ENCODE peak calls at places on chromosomes 13 and 19, in nine cellular contexts. X is iris pigment epithelial cell; W is CD8-positive, alpha-beta memory T cell; H is psoas muscle; M is ELF-1; I is cerebellar nuclear complex; N is effector CD4-positive, alpha-beta T cell; R is activated T-helper 1 cell treated with anti-CD3 and anti-CD28 coated beads, Interleukin-12 subunit alpha, Interleukin-12 subunit beta, Interleukin-2, Interleukin-4 antibody, amounts not matched to agents 30 ng/mL and 10 ng/mL and 1 ng/mL, durations not matched to agents 14 hours and 24 hours and 36 hours; D is IMR-90. T is an unnamed sample.

GRCh38 chr19:51803965-51804364 is 9.0 kb downstream of the FPR3 start:
- DNase-seq in X (no peak), W (no peak), H (no peak), M (no peak), I (no peak), N (no peak), R (no peak), D (no peak), T (no peak)

GRCh38 chr19:41707502-41707812 is 969 bp upstream of the CEACAM5 start:
- DNase-seq in X (no peak), W (no peak), H (no peak), M (no peak), I (no peak), N (no peak), R (no peak), D (no peak), T (no peak)

GRCh38 chr13:51125495-51126226 is 14.6 kb upstream of the C13orf42 start:
- DNase-seq in X (peak), W (no peak), H (peak), M (peak), I (no peak), N (peak), R (peak), D (peak), T (peak)

GRCh38 chr19:45769821-45770191 is 754 bp upstream of the SIX5 start:
- DNase-seq in X (peak), W (peak), H (peak), M (no peak), I (no peak), N (peak), R (peak), D (peak), T (peak)

GRCh38 chr13:35769812-35770211 is 293.3 kb upstream of the MAB21L1 start:
- DNase-seq in X (peak), W (no peak), H (no peak), M (no peak), I (no peak), N (no peak), R (no peak), D (no peak), T (no peak)

GRCh38 chr19:3479819-3480215 is 508 bp downstream of the SMIM24 start:
- DNase-seq in X (no peak), W (peak), H (no peak), M (no peak), I (no peak), N (peak), R (peak), D (no peak), T (peak)

GRCh38 chr19:7900931-7901330 is 2.7 kb upstream of the MAP2K7 start:
- DNase-seq in X (no peak), W (no peak), H (no peak), M (no peak), I (no peak), N (no peak), R (no peak), D (no peak), T (no peak)

GRCh38 chr19:13262450-13262849 is 112.2 kb downstream of the IER2 start:
- DNase-seq in X (peak), W (peak), H (no peak), M (no peak), I (peak), N (no peak), R (peak), D (peak), T (peak)

GRCh38 chr13:27953671-27954405 is 15.3 kb downstream of the CDX2 start:
- DNase-seq in X (peak), W (peak), H (peak), M (peak), I (no peak), N (peak), R (peak), D (peak), T (peak)

GRCh38 chr19:41462497-41462896 is 19.5 kb downstream of the ERICH4 start:
- DNase-seq in X (no peak), W (no peak), H (no peak), M (no peak), I (no peak), N (no peak), R (no peak), D (no peak), T (no peak)

GRCh38 chr13:37640499-37640898 is 41.9 kb upstream of the POSTN start:
- DNase-seq in X (peak), W (no peak), H (no peak), M (no peak), I (no peak), N (no peak), R (no peak), D (peak), T (peak)

GRCh38 chr13:36858285-36858684 is 39.3 kb downstream of the RFXAP start:
- DNase-seq in X (peak), W (no peak), H (no peak), M (peak), I (no peak), N (no peak), R (no peak), D (peak), T (peak)

GRCh38 chr19:10672529-10673150 is 18.5 kb downstream of the ILF3 start:
- DNase-seq in X (peak), W (no peak), H (no peak), M (no peak), I (no peak), N (no peak), R (no peak), D (no peak), T (no peak)

GRCh38 chr13:46580362-46580839 is 27.4 kb downstream of the LRCH1 start:
- DNase-seq in X (no peak), W (no peak), H (no peak), M (no peak), I (no peak), N (no peak), R (no peak), D (no peak), T (no peak)

GRCh38 chr19:46596008-46596407 is 5.1 kb upstream of the CALM3 start:
- DNase-seq in X (no peak), W (no peak), H (no peak), M (no peak), I (no peak), N (no peak), R (no peak), D (no peak), T (no peak)

GRCh38 chr19:3357731-3358391 is 8.5 kb upstream of the NFIC start:
- DNase-seq in X (no peak), W (no peak), H (no peak), M (peak), I (no peak), N (no peak), R (no peak), D (no peak), T (peak)

GRCh38 chr13:41061914-41062837 is 867 bp downstream of the WBP4 start:
- DNase-seq in X (peak), W (no peak), H (no peak), M (no peak), I (no peak), N (no peak), R (no peak), D (peak), T (peak)

GRCh38 chr13:38348890-38349289 is 761 bp upstream of the UFM1 start:
- DNase-seq in X (peak), W (no peak), H (no peak), M (peak), I (no peak), N (peak), R (peak), D (peak), T (peak)

GRCh38 chr19:42291437-42291815 is 10.5 kb upstream of the PRR19 start:
- DNase-seq in X (no peak), W (no peak), H (peak), M (peak), I (no peak), N (no peak), R (no peak), D (no peak), T (no peak)

GRCh38 chr19:14363203-14364097 is 17.8 kb upstream of the ADGRE5 start:
- DNase-seq in X (peak), W (peak), H (peak), M (peak), I (no peak), N (no peak), R (no peak), D (peak), T (peak)

GRCh38 chr19:29233591-29233990 is 20.6 kb upstream of the UQCRFS1 start:
- DNase-seq in X (no peak), W (no peak), H (no peak), M (no peak), I (no peak), N (no peak), R (no peak), D (no peak), T (no peak)

T was measured in GM23248.